ENCODE peak calls at places on chromosomes 5 and 9, in six cellular contexts. D, A, I, W, M and G are unnamed samples.

GRCh38 chr5:160318409-160318808 is 6.0 kb upstream of the CCNJL start:
- DNase-seq in M (no peak), A (no peak), I (no peak), D (no peak), W (no peak), G (no peak)

GRCh38 chr5:167708449-167708848 is 583.0 kb upstream of the WWC1 start:
- DNase-seq in D (no peak), I (no peak), W (no peak), M (no peak), A (no peak), G (no peak)

GRCh38 chr9:90010793-90011192 is 406.0 kb downstream of the GADD45G start:
- DNase-seq in I (no peak), D (no peak), A (no peak), W (no peak), M (no peak), G (no peak)

GRCh38 chr9:131276891-131277672 is 772 bp upstream of the FAM78A start:
- DNase-seq in I (peak; percentile 24), M (no peak), W (peak; percentile 29), A (no peak), D (no peak), G (peak; percentile 53)

GRCh38 chr9:35664531-35665470 is at the start of gene ARHGEF39:
- DNase-seq in D (no peak), A (peak; percentile 76), I (peak; percentile 93), M (peak; percentile 91), W (peak; percentile 65), G (peak; percentile 50)

GRCh38 chr5:42057254-42057690 is 132.2 kb downstream of the FBXO4 start:
- DNase-seq in W (peak; percentile 25), A (peak; percentile 46), D (peak; percentile 27), M (peak; percentile 72), I (peak; percentile 47), G (peak; percentile 58)

GRCh38 chr9:131769361-131769760 is 29.5 kb upstream of the RAPGEF1 start:
- DNase-seq in W (no peak), A (no peak), M (no peak), I (no peak), D (no peak), G (no peak)

GRCh38 chr5:178357127-178357526 is 124.5 kb upstream of the PHYKPL start:
- DNase-seq in D (no peak), I (no peak), W (no peak), M (peak; percentile 66), A (no peak), G (no peak)

GRCh38 chr9:15873573-15874177 is 320.8 kb downstream of the CCDC171 start:
- DNase-seq in D (no peak), W (no peak), M (no peak), I (peak; percentile 76), A (peak; percentile 19), G (peak; percentile 30)

GRCh38 chr5:161960314-161960713 is 107.3 kb upstream of the GABRG2 start:
- DNase-seq in M (no peak), D (no peak), W (no peak), A (no peak), I (no peak), G (no peak)

GRCh38 chr9:138112090-138112748 is 234.6 kb downstream of the CACNA1B start:
- DNase-seq in A (no peak), D (no peak), M (no peak), I (no peak), W (no peak), G (no peak)

GRCh38 chr5:154371687-154372086 is 74.1 kb upstream of the SAP30L start:
- DNase-seq in I (peak; percentile 59), D (no peak), W (no peak), M (no peak), A (no peak), G (no peak)

GRCh38 chr5:107257885-107258520 is 412.7 kb downstream of the EFNA5 start:
- DNase-seq in W (no peak), I (peak; percentile 52), A (no peak), D (no peak), M (no peak), G (no peak)

GRCh38 chr9:68931821-68932220 is 82.1 kb downstream of the PRKACG start:
- DNase-seq in A (no peak), I (no peak), W (no peak), M (no peak), D (no peak), G (no peak)